ENCODE peak calls at places on chromosomes 5 and 9, in ten cellular contexts. One of them, this sample, is unnamed.

GRCh38 chr5:79536193-79536906 is 22.4 kb upstream of the HOMER1 start:
- DNase-seq in anterior cingulate cortex: no peak
- DNase-seq in GM06990: no peak
- DNase-seq in neural crest cell: no peak
- DNase-seq in naive thymus-derived CD8-positive, alpha-beta T cell: no peak
- DNase-seq in left cardiac atrium: no peak
- DNase-seq in mucosa of gallbladder: no peak
- DNase-seq in H4: no peak
- DNase-seq in iris pigment epithelial cell: no peak
- DNase-seq in HL-60: no peak
- DNase-seq in this sample: no peak

GRCh38 chr5:14925326-14925725 is 53.7 kb upstream of the ANKH start:
- DNase-seq in anterior cingulate cortex: no peak
- DNase-seq in GM06990: no peak
- DNase-seq in neural crest cell: no peak
- DNase-seq in naive thymus-derived CD8-positive, alpha-beta T cell: no peak
- DNase-seq in left cardiac atrium: no peak
- DNase-seq in mucosa of gallbladder: no peak
- DNase-seq in H4: no peak
- DNase-seq in iris pigment epithelial cell: peak
- DNase-seq in HL-60: no peak
- DNase-seq in this sample: no peak

GRCh38 chr9:109039539-109039938 is 26.2 kb upstream of the CTNNAL1 start:
- DNase-seq in anterior cingulate cortex: no peak
- DNase-seq in GM06990: no peak
- DNase-seq in neural crest cell: no peak
- DNase-seq in naive thymus-derived CD8-positive, alpha-beta T cell: no peak
- DNase-seq in left cardiac atrium: no peak
- DNase-seq in mucosa of gallbladder: no peak
- DNase-seq in H4: no peak
- DNase-seq in iris pigment epithelial cell: no peak
- DNase-seq in HL-60: no peak
- DNase-seq in this sample: no peak

GRCh38 chr5:148382961-148383360 is 797 bp upstream of the FBXO38 start:
- DNase-seq in anterior cingulate cortex: no peak
- DNase-seq in GM06990: no peak
- DNase-seq in neural crest cell: no peak
- DNase-seq in naive thymus-derived CD8-positive, alpha-beta T cell: no peak
- DNase-seq in left cardiac atrium: no peak
- DNase-seq in mucosa of gallbladder: no peak
- DNase-seq in H4: no peak
- DNase-seq in iris pigment epithelial cell: no peak
- DNase-seq in HL-60: no peak
- DNase-seq in this sample: no peak

GRCh38 chr9:90914868-90915483 is 113.4 kb downstream of the SYK start:
- DNase-seq in anterior cingulate cortex: peak
- DNase-seq in GM06990: peak
- DNase-seq in neural crest cell: peak
- DNase-seq in naive thymus-derived CD8-positive, alpha-beta T cell: peak
- DNase-seq in left cardiac atrium: peak
- DNase-seq in mucosa of gallbladder: peak
- DNase-seq in H4: peak
- DNase-seq in iris pigment epithelial cell: peak
- DNase-seq in HL-60: peak
- DNase-seq in this sample: peak

GRCh38 chr9:136352682-136353081 is 10.9 kb downstream of the DNLZ start:
- DNase-seq in anterior cingulate cortex: no peak
- DNase-seq in GM06990: no peak
- DNase-seq in neural crest cell: no peak
- DNase-seq in naive thymus-derived CD8-positive, alpha-beta T cell: no peak
- DNase-seq in left cardiac atrium: no peak
- DNase-seq in mucosa of gallbladder: no peak
- DNase-seq in H4: no peak
- DNase-seq in iris pigment epithelial cell: no peak
- DNase-seq in HL-60: no peak
- DNase-seq in this sample: no peak

GRCh38 chr9:8205580-8205979 is 406.0 kb upstream of the DMAC1 start:
- DNase-seq in anterior cingulate cortex: no peak
- DNase-seq in GM06990: no peak
- DNase-seq in neural crest cell: no peak
- DNase-seq in naive thymus-derived CD8-positive, alpha-beta T cell: no peak
- DNase-seq in left cardiac atrium: no peak
- DNase-seq in mucosa of gallbladder: no peak
- DNase-seq in H4: no peak
- DNase-seq in iris pigment epithelial cell: no peak
- DNase-seq in HL-60: no peak
- DNase-seq in this sample: no peak

GRCh38 chr5:126274396-126274795 is 148.8 kb upstream of the GRAMD2B start:
- DNase-seq in anterior cingulate cortex: no peak
- DNase-seq in GM06990: no peak
- DNase-seq in neural crest cell: no peak
- DNase-seq in naive thymus-derived CD8-positive, alpha-beta T cell: no peak
- DNase-seq in left cardiac atrium: no peak
- DNase-seq in mucosa of gallbladder: no peak
- DNase-seq in H4: no peak
- DNase-seq in iris pigment epithelial cell: no peak
- DNase-seq in HL-60: no peak
- DNase-seq in this sample: no peak

GRCh38 chr9:111986035-111986556 is 89.5 kb downstream of the UGCG start:
- DNase-seq in anterior cingulate cortex: no peak
- DNase-seq in GM06990: no peak
- DNase-seq in neural crest cell: no peak
- DNase-seq in naive thymus-derived CD8-positive, alpha-beta T cell: no peak
- DNase-seq in left cardiac atrium: no peak
- DNase-seq in mucosa of gallbladder: no peak
- DNase-seq in H4: no peak
- DNase-seq in iris pigment epithelial cell: peak
- DNase-seq in HL-60: no peak
- DNase-seq in this sample: no peak

GRCh38 chr5:175872287-175873089 is 1.1 kb downstream of the CPLX2 start:
- DNase-seq in anterior cingulate cortex: no peak
- DNase-seq in GM06990: no peak
- DNase-seq in neural crest cell: no peak
- DNase-seq in naive thymus-derived CD8-positive, alpha-beta T cell: no peak
- DNase-seq in left cardiac atrium: no peak
- DNase-seq in mucosa of gallbladder: no peak
- DNase-seq in H4: no peak
- DNase-seq in iris pigment epithelial cell: no peak
- DNase-seq in HL-60: peak
- DNase-seq in this sample: no peak

GRCh38 chr9:112037281-112038016 is 137.6 kb downstream of the SUSD1 start:
- DNase-seq in anterior cingulate cortex: no peak
- DNase-seq in GM06990: peak
- DNase-seq in neural crest cell: no peak
- DNase-seq in naive thymus-derived CD8-positive, alpha-beta T cell: peak
- DNase-seq in left cardiac atrium: no peak
- DNase-seq in mucosa of gallbladder: no peak
- DNase-seq in H4: peak
- DNase-seq in iris pigment epithelial cell: peak
- DNase-seq in HL-60: peak
- DNase-seq in this sample: no peak

GRCh38 chr5:138696501-138696900 is 56.7 kb upstream of the CTNNA1 start:
- DNase-seq in anterior cingulate cortex: no peak
- DNase-seq in GM06990: no peak
- DNase-seq in neural crest cell: no peak
- DNase-seq in naive thymus-derived CD8-positive, alpha-beta T cell: no peak
- DNase-seq in left cardiac atrium: peak
- DNase-seq in mucosa of gallbladder: no peak
- DNase-seq in H4: no peak
- DNase-seq in iris pigment epithelial cell: peak
- DNase-seq in HL-60: no peak
- DNase-seq in this sample: no peak

GRCh38 chr5:20680718-20681302 is 692.8 kb upstream of the CDH18 start:
- DNase-seq in anterior cingulate cortex: no peak
- DNase-seq in GM06990: no peak
- DNase-seq in neural crest cell: no peak
- DNase-seq in naive thymus-derived CD8-positive, alpha-beta T cell: no peak
- DNase-seq in left cardiac atrium: no peak
- DNase-seq in mucosa of gallbladder: no peak
- DNase-seq in H4: peak
- DNase-seq in iris pigment epithelial cell: no peak
- DNase-seq in HL-60: no peak
- DNase-seq in this sample: no peak

GRCh38 chr5:80619081-80619480 is 35.4 kb upstream of the MSH3 start:
- DNase-seq in anterior cingulate cortex: no peak
- DNase-seq in GM06990: no peak
- DNase-seq in neural crest cell: no peak
- DNase-seq in naive thymus-derived CD8-positive, alpha-beta T cell: no peak
- DNase-seq in left cardiac atrium: no peak
- DNase-seq in mucosa of gallbladder: no peak
- DNase-seq in H4: no peak
- DNase-seq in iris pigment epithelial cell: no peak
- DNase-seq in HL-60: no peak
- DNase-seq in this sample: no peak

GRCh38 chr9:127021664-127022337 is 100.6 kb downstream of the ANGPTL2 start:
- DNase-seq in anterior cingulate cortex: peak
- DNase-seq in GM06990: no peak
- DNase-seq in neural crest cell: no peak
- DNase-seq in naive thymus-derived CD8-positive, alpha-beta T cell: no peak
- DNase-seq in left cardiac atrium: peak
- DNase-seq in mucosa of gallbladder: peak
- DNase-seq in H4: peak
- DNase-seq in iris pigment epithelial cell: peak
- DNase-seq in HL-60: no peak
- DNase-seq in this sample: peak

GRCh38 chr5:104998572-104998971 is 1436.0 kb upstream of the NUDT12 start:
- DNase-seq in anterior cingulate cortex: no peak
- DNase-seq in GM06990: no peak
- DNase-seq in neural crest cell: no peak
- DNase-seq in naive thymus-derived CD8-positive, alpha-beta T cell: no peak
- DNase-seq in left cardiac atrium: no peak
- DNase-seq in mucosa of gallbladder: no peak
- DNase-seq in H4: no peak
- DNase-seq in iris pigment epithelial cell: no peak
- DNase-seq in HL-60: no peak
- DNase-seq in this sample: no peak

GRCh38 chr5:165460911-165461310 is 1955.5 kb downstream of the MAT2B start:
- DNase-seq in anterior cingulate cortex: no peak
- DNase-seq in GM06990: no peak
- DNase-seq in neural crest cell: no peak
- DNase-seq in naive thymus-derived CD8-positive, alpha-beta T cell: no peak
- DNase-seq in left cardiac atrium: no peak
- DNase-seq in mucosa of gallbladder: no peak
- DNase-seq in H4: peak
- DNase-seq in iris pigment epithelial cell: peak
- DNase-seq in HL-60: no peak
- DNase-seq in this sample: no peak

GRCh38 chr5:169798438-169798837 is 161.4 kb downstream of the DOCK2 start:
- DNase-seq in anterior cingulate cortex: no peak
- DNase-seq in GM06990: no peak
- DNase-seq in neural crest cell: no peak
- DNase-seq in naive thymus-derived CD8-positive, alpha-beta T cell: no peak
- DNase-seq in left cardiac atrium: no peak
- DNase-seq in mucosa of gallbladder: no peak
- DNase-seq in H4: no peak
- DNase-seq in iris pigment epithelial cell: no peak
- DNase-seq in HL-60: no peak
- DNase-seq in this sample: no peak

GRCh38 chr5:115542651-115543364 is 1.8 kb downstream of the FEM1C start:
- DNase-seq in anterior cingulate cortex: no peak
- DNase-seq in GM06990: no peak
- DNase-seq in neural crest cell: no peak
- DNase-seq in naive thymus-derived CD8-positive, alpha-beta T cell: no peak
- DNase-seq in left cardiac atrium: no peak
- DNase-seq in mucosa of gallbladder: no peak
- DNase-seq in H4: no peak
- DNase-seq in iris pigment epithelial cell: no peak
- DNase-seq in HL-60: no peak
- DNase-seq in this sample: no peak

GRCh38 chr5:42719034-42719433 is 37.6 kb upstream of the CCDC152 start:
- DNase-seq in anterior cingulate cortex: no peak
- DNase-seq in GM06990: no peak
- DNase-seq in neural crest cell: no peak
- DNase-seq in naive thymus-derived CD8-positive, alpha-beta T cell: no peak
- DNase-seq in left cardiac atrium: no peak
- DNase-seq in mucosa of gallbladder: no peak
- DNase-seq in H4: no peak
- DNase-seq in iris pigment epithelial cell: peak
- DNase-seq in HL-60: no peak
- DNase-seq in this sample: no peak

GRCh38 chr5:87653242-87653641 is 240.5 kb upstream of the CCNH start:
- DNase-seq in anterior cingulate cortex: no peak
- DNase-seq in GM06990: no peak
- DNase-seq in neural crest cell: no peak
- DNase-seq in naive thymus-derived CD8-positive, alpha-beta T cell: no peak
- DNase-seq in left cardiac atrium: no peak
- DNase-seq in mucosa of gallbladder: no peak
- DNase-seq in H4: no peak
- DNase-seq in iris pigment epithelial cell: no peak
- DNase-seq in HL-60: no peak
- DNase-seq in this sample: no peak

GRCh38 chr5:31273161-31273560 is 79.7 kb downstream of the CDH6 start:
- DNase-seq in anterior cingulate cortex: no peak
- DNase-seq in GM06990: no peak
- DNase-seq in neural crest cell: no peak
- DNase-seq in naive thymus-derived CD8-positive, alpha-beta T cell: no peak
- DNase-seq in left cardiac atrium: no peak
- DNase-seq in mucosa of gallbladder: no peak
- DNase-seq in H4: no peak
- DNase-seq in iris pigment epithelial cell: peak
- DNase-seq in HL-60: no peak
- DNase-seq in this sample: no peak